ENCODE peak calls at places on chromosome 16, in ten cellular contexts. J, L, X, V, A, W, U, G, I and T are unnamed samples.

GRCh38 chr16:2142942-2143868 is 5.2 kb upstream of the RAB26 start:
- DNase-seq in J (no peak), L (no peak), X (no peak), V (no peak), A (no peak), W (no peak), U (no peak), G (peak), I (no peak), T (no peak)

GRCh38 chr16:75758215-75758614 is 31.9 kb upstream of the CPHXL start:
- DNase-seq in J (no peak), L (no peak), X (no peak), V (peak), A (no peak), W (peak), U (peak), G (no peak), I (no peak), T (no peak)

GRCh38 chr16:49464093-49464492 is 90.5 kb downstream of the C16orf78 start:
- DNase-seq in J (no peak), L (no peak), X (no peak), V (no peak), A (no peak), W (no peak), U (no peak), G (no peak), I (peak), T (no peak)

GRCh38 chr16:66298006-66298405 is 68.5 kb upstream of the CDH5 start:
- DNase-seq in J (no peak), L (no peak), X (no peak), V (no peak), A (no peak), W (no peak), U (no peak), G (no peak), I (peak), T (no peak)

GRCh38 chr16:2178321-2179106 is 17.9 kb downstream of the CASKIN1 start:
- DNase-seq in J (no peak), L (no peak), X (no peak), V (no peak), A (no peak), W (no peak), U (peak), G (no peak), I (no peak), T (no peak)

GRCh38 chr16:84995666-84996065 is 15.7 kb downstream of the ZDHHC7 start:
- DNase-seq in J (peak), L (no peak), X (no peak), V (no peak), A (peak), W (no peak), U (no peak), G (no peak), I (no peak), T (no peak)

GRCh38 chr16:2514333-2515179 is 804 bp downstream of the ATP6V0C start:
- DNase-seq in J (peak), L (no peak), X (no peak), V (no peak), A (no peak), W (no peak), U (no peak), G (peak), I (peak), T (no peak)

GRCh38 chr16:89507219-89507833 is 877 bp upstream of the SPG7 start:
- DNase-seq in J (no peak), L (no peak), X (no peak), V (no peak), A (peak), W (no peak), U (peak), G (no peak), I (no peak), T (no peak)

GRCh38 chr16:9092963-9093477 is 1.6 kb downstream of the HAPSTR1 start:
- DNase-seq in J (no peak), L (no peak), X (no peak), V (no peak), A (peak), W (no peak), U (no peak), G (peak), I (peak), T (peak)

GRCh38 chr16:89431158-89431584 is 59.2 kb downstream of the ANKRD11 start:
- DNase-seq in J (no peak), L (no peak), X (no peak), V (peak), A (no peak), W (peak), U (peak), G (no peak), I (peak), T (no peak)

GRCh38 chr16:84791088-84791487 is 28.7 kb upstream of the CRISPLD2 start:
- DNase-seq in J (no peak), L (no peak), X (no peak), V (no peak), A (no peak), W (no peak), U (peak), G (no peak), I (no peak), T (no peak)

GRCh38 chr16:8721693-8722348 is 47.4 kb downstream of the ABAT start:
- DNase-seq in J (no peak), L (no peak), X (no peak), V (no peak), A (no peak), W (no peak), U (no peak), G (no peak), I (no peak), T (no peak)

GRCh38 chr16:86983621-86984020 is 333.6 kb downstream of the C16orf95 start:
- DNase-seq in J (no peak), L (no peak), X (no peak), V (no peak), A (no peak), W (no peak), U (no peak), G (no peak), I (no peak), T (no peak)

DNA sequence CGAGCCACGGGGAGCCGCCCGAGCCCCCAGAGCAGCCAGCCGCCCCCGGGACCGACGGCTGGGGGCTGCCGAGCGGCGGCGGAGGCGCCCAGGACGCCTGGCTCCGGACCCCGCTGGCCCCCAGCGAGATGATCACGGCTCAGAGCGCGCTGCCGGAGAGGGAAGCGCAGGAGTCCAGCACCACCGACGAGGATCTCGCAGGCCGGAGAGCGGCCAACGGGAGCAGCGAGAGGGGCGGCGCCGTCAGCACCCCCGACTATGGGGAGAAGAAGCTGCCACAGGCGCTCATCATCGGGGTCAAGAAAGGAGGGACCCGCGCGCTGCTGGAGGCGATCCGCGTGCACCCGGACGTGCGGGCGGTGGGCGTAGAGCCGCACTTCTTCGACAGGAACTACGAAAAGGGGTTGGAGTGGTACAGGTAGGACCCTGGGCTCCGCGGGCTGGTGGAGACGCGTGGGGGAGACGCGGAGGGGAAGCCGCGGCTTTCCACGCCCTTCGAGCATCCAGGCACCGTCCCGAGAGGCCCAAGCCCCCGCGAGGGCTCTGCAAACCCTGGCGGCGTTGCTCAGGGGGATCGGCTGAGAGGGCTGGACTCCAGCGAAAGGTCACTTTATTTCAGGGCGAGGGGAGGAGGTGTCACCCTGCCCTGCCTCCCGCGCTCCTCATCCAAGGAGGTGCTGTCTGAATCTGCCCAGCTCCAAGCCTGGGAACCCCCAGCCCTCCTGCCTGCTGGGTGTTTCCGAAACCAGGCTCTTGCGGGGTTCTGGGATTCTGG is 1.2 kb downstream of the HS3ST4 start:
- DNase-seq in J (no peak), L (no peak), X (no peak), V (no peak), A (no peak), W (no peak), U (no peak), G (no peak), I (no peak), T (peak)
- TF ChIP-seq CTCF in J (no peak), L (no peak), X (no peak), V (no peak), A (no peak), W (no peak), U (no peak), G (no peak), I (no peak), T (no peak)

GRCh38 chr16:82583415-82583814 is 43.4 kb upstream of the CDH13 start:
- DNase-seq in J (no peak), L (no peak), X (no peak), V (no peak), A (no peak), W (peak), U (no peak), G (no peak), I (no peak), T (no peak)

GRCh38 chr16:82585675-82586074 is 41.1 kb upstream of the CDH13 start:
- DNase-seq in J (no peak), L (no peak), X (no peak), V (peak), A (no peak), W (peak), U (no peak), G (no peak), I (no peak), T (no peak)

GRCh38 chr16:82582971-82583370 is 43.8 kb upstream of the CDH13 start:
- DNase-seq in J (no peak), L (no peak), X (no peak), V (no peak), A (no peak), W (peak), U (no peak), G (no peak), I (no peak), T (no peak)

GRCh38 chr16:82584553-82585152 is 42.1 kb upstream of the CDH13 start:
- DNase-seq in J (no peak), L (no peak), X (no peak), V (no peak), A (no peak), W (peak), U (no peak), G (no peak), I (no peak), T (no peak)

DNA sequence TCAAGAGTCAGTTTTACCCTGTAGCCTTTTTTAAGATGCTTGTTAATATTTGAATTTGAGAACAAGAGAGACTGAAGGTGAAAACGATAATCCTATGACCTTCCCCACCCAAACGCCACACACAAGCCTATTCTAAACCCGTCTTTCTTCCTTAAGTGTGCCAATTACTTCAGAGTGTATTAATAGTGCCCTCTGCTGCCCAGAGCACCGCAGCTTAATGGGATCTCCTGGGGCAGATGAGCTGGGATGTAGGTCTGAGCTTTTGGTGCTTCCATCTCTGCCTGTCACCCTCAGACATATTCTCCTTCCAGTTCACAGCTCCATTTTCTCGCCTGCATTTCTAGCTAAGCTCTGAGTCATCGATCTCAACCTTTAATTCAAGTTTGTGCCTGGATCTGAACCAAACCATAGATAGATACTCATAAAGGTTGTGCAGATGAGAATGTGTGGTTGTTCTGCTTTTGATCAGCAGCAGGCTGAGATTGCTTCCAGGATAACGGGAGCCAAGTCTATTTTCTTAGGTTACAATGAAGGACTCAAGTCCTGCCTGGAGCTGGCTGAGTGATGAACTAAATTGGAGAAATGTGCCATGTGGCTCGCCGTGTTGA is 46.4 kb upstream of the CDH13 start:
- DNase-seq in J (peak), L (no peak), X (no peak), V (no peak), A (no peak), W (peak), U (no peak), G (peak), I (peak), T (no peak)
- TF ChIP-seq CTCF in J (no peak), L (peak), X (peak), V (peak), A (peak), W (peak), U (no peak), G (no peak), I (no peak), T (peak)

GRCh38 chr16:53054670-53055485 is at the start of gene CHD9:
- DNase-seq in J (peak), L (peak), X (no peak), V (no peak), A (peak), W (peak), U (peak), G (peak), I (peak), T (peak)
- TF ChIP-seq CTCF in J (peak), L (peak), X (peak), V (peak), A (peak), W (peak), U (peak), G (peak), I (peak), T (peak)

GRCh38 chr16:743794-744500 is 3.1 kb upstream of the CIAO3 start:
- DNase-seq in J (no peak), L (no peak), X (no peak), V (no peak), A (no peak), W (no peak), U (no peak), G (no peak), I (no peak), T (no peak)
- TF ChIP-seq CTCF in J (peak), L (no peak), X (no peak), V (peak), A (no peak), W (no peak), U (no peak), G (no peak), I (no peak), T (peak)

GRCh38 chr16:48276102-48276501 is 28.8 kb upstream of the ABCC11 start:
- DNase-seq in J (no peak), L (no peak), X (no peak), V (no peak), A (no peak), W (no peak), U (no peak), G (no peak), I (no peak), T (no peak)
- TF ChIP-seq CTCF in J (no peak), L (no peak), X (no peak), V (no peak), A (no peak), W (no peak), U (no peak), G (no peak), I (no peak), T (no peak)